ENCODE peak calls at places on chromosomes 13 and 19, in ten cellular contexts. One of them, this sample, is unnamed. For H3K36me3 and H3K4me1, the result is how much of the 10 kb centered on the place peaks cover.

GRCh38 chr13:99119686-99120085 is 81.0 kb upstream of the UBAC2 start:
- DNase-seq in thoracic aorta: no peak
- DNase-seq in adrenal gland: no peak
- DNase-seq in PC-3: no peak
- DNase-seq in CD4-positive, CD25-positive, alpha-beta regulatory T cell: no peak
- DNase-seq in IMR-90: no peak
- DNase-seq in mammary epithelial cell: peak
- DNase-seq in neuronal stem cell: no peak
- DNase-seq in upper lobe of left lung: no peak
- DNase-seq in right atrium auricular region: no peak
- DNase-seq in this sample: no peak

GRCh38 chr19:47230122-47230920 is 678 bp downstream of the BBC3 start:
- DNase-seq in thoracic aorta: no peak
- DNase-seq in adrenal gland: peak
- DNase-seq in PC-3: no peak
- DNase-seq in CD4-positive, CD25-positive, alpha-beta regulatory T cell: peak
- DNase-seq in IMR-90: peak
- DNase-seq in mammary epithelial cell: peak
- DNase-seq in neuronal stem cell: no peak
- DNase-seq in upper lobe of left lung: peak
- DNase-seq in right atrium auricular region: no peak
- DNase-seq in this sample: peak

GRCh38 chr19:54149021-54149812 is 10.3 kb downstream of the LENG1 start:
- DNase-seq in thoracic aorta: no peak
- DNase-seq in adrenal gland: no peak
- DNase-seq in PC-3: no peak
- DNase-seq in CD4-positive, CD25-positive, alpha-beta regulatory T cell: no peak
- DNase-seq in IMR-90: no peak
- DNase-seq in mammary epithelial cell: no peak
- DNase-seq in neuronal stem cell: no peak
- DNase-seq in upper lobe of left lung: no peak
- DNase-seq in right atrium auricular region: no peak
- DNase-seq in this sample: no peak

GRCh38 chr19:49017666-49018351 is 918 bp upstream of the LHB start:
- DNase-seq in thoracic aorta: no peak
- DNase-seq in adrenal gland: peak
- DNase-seq in PC-3: peak
- DNase-seq in CD4-positive, CD25-positive, alpha-beta regulatory T cell: peak
- DNase-seq in IMR-90: peak
- DNase-seq in mammary epithelial cell: no peak
- DNase-seq in neuronal stem cell: no peak
- DNase-seq in upper lobe of left lung: peak
- DNase-seq in right atrium auricular region: no peak
- DNase-seq in this sample: peak

GRCh38 chr19:53810187-53810546 is 13.9 kb downstream of the NLRP12 start:
- DNase-seq in thoracic aorta: no peak
- DNase-seq in adrenal gland: no peak
- DNase-seq in PC-3: no peak
- DNase-seq in CD4-positive, CD25-positive, alpha-beta regulatory T cell: no peak
- DNase-seq in IMR-90: no peak
- DNase-seq in mammary epithelial cell: no peak
- DNase-seq in neuronal stem cell: no peak
- DNase-seq in upper lobe of left lung: no peak
- DNase-seq in right atrium auricular region: no peak
- DNase-seq in this sample: no peak

GRCh38 chr13:30191491-30192100 is 115.8 kb downstream of the KATNAL1 start:
- DNase-seq in thoracic aorta: no peak
- DNase-seq in adrenal gland: no peak
- DNase-seq in PC-3: peak
- DNase-seq in CD4-positive, CD25-positive, alpha-beta regulatory T cell: no peak
- DNase-seq in IMR-90: peak
- DNase-seq in mammary epithelial cell: peak
- DNase-seq in neuronal stem cell: no peak
- DNase-seq in upper lobe of left lung: no peak
- DNase-seq in right atrium auricular region: no peak
- DNase-seq in this sample: no peak

GRCh38 chr13:27565818-27566217 is 54.5 kb downstream of the LNX2 start:
- DNase-seq in thoracic aorta: no peak
- DNase-seq in adrenal gland: no peak
- DNase-seq in PC-3: no peak
- DNase-seq in CD4-positive, CD25-positive, alpha-beta regulatory T cell: no peak
- DNase-seq in IMR-90: no peak
- DNase-seq in mammary epithelial cell: no peak
- DNase-seq in neuronal stem cell: no peak
- DNase-seq in upper lobe of left lung: no peak
- DNase-seq in right atrium auricular region: no peak
- DNase-seq in this sample: no peak

GRCh38 chr13:39462456-39462855 is 140.5 kb downstream of the LHFPL6 start:
- DNase-seq in thoracic aorta: no peak
- DNase-seq in adrenal gland: no peak
- DNase-seq in PC-3: no peak
- DNase-seq in CD4-positive, CD25-positive, alpha-beta regulatory T cell: no peak
- DNase-seq in IMR-90: no peak
- DNase-seq in mammary epithelial cell: peak
- DNase-seq in neuronal stem cell: no peak
- DNase-seq in upper lobe of left lung: no peak
- DNase-seq in right atrium auricular region: no peak
- DNase-seq in this sample: no peak

GRCh38 chr19:16085115-16085514 is 8.8 kb downstream of the TPM4 start:
- DNase-seq in thoracic aorta: no peak
- DNase-seq in adrenal gland: no peak
- DNase-seq in PC-3: peak
- DNase-seq in CD4-positive, CD25-positive, alpha-beta regulatory T cell: no peak
- DNase-seq in IMR-90: peak
- DNase-seq in mammary epithelial cell: peak
- DNase-seq in neuronal stem cell: no peak
- DNase-seq in upper lobe of left lung: peak
- DNase-seq in right atrium auricular region: no peak
- DNase-seq in this sample: no peak

GRCh38 chr19:16087940-16088339 is 11.6 kb downstream of the TPM4 start:
- DNase-seq in thoracic aorta: no peak
- DNase-seq in adrenal gland: no peak
- DNase-seq in PC-3: no peak
- DNase-seq in CD4-positive, CD25-positive, alpha-beta regulatory T cell: no peak
- DNase-seq in IMR-90: no peak
- DNase-seq in mammary epithelial cell: no peak
- DNase-seq in neuronal stem cell: no peak
- DNase-seq in upper lobe of left lung: no peak
- DNase-seq in right atrium auricular region: no peak
- DNase-seq in this sample: no peak

GRCh38 chr19:16091546-16092475 is 15.5 kb downstream of the TPM4 start:
- DNase-seq in thoracic aorta: no peak
- DNase-seq in adrenal gland: no peak
- DNase-seq in PC-3: no peak
- DNase-seq in CD4-positive, CD25-positive, alpha-beta regulatory T cell: no peak
- DNase-seq in IMR-90: no peak
- DNase-seq in mammary epithelial cell: no peak
- DNase-seq in neuronal stem cell: no peak
- DNase-seq in upper lobe of left lung: no peak
- DNase-seq in right atrium auricular region: no peak
- DNase-seq in this sample: no peak

GRCh38 chr19:16088985-16089846 is 12.9 kb downstream of the TPM4 start:
- DNase-seq in thoracic aorta: no peak
- DNase-seq in adrenal gland: no peak
- DNase-seq in PC-3: no peak
- DNase-seq in CD4-positive, CD25-positive, alpha-beta regulatory T cell: no peak
- DNase-seq in IMR-90: no peak
- DNase-seq in mammary epithelial cell: no peak
- DNase-seq in neuronal stem cell: no peak
- DNase-seq in upper lobe of left lung: no peak
- DNase-seq in right atrium auricular region: no peak
- DNase-seq in this sample: no peak

DNA sequence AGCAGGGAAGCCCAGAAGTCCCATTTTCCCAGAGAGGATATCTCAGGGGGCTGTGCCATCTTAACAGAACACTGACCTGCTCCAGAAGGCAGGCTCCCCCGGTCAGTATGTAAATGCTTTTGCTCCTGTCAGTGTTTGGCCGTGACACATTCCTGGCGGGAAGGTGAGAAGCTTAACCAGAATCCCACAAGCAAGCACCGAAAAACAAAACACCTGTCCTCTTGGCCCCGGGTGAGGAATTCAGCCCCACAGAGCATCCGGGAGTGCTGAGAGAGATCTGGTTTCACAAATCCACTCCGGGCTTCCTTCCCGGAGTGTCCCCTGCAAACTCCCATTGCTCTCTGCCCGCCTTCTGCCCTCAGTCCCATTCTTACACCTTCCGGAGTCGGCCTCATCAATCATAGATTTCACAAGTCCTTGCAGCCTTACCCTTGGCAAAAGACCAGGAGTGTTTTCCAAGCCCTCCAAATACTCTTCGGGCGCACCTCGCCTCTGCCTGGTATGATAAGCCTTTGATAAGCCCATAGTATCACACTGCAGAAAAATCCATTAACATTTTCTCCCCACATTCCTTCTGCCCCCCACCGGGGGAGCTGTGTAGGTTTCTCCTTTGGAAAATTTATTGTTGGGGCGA is 12.2 kb downstream of the TPM4 start:
- DNase-seq in thoracic aorta: no peak
- DNase-seq in adrenal gland: peak
- DNase-seq in PC-3: no peak
- DNase-seq in CD4-positive, CD25-positive, alpha-beta regulatory T cell: no peak
- DNase-seq in IMR-90: no peak
- DNase-seq in mammary epithelial cell: no peak
- DNase-seq in neuronal stem cell: no peak
- DNase-seq in upper lobe of left lung: peak
- DNase-seq in right atrium auricular region: no peak
- DNase-seq in this sample: no peak
- H3K36me3 ChIP-seq in thoracic aorta: half or more
- H3K36me3 ChIP-seq in adrenal gland: half or more
- H3K36me3 ChIP-seq in PC-3: half or more
- H3K36me3 ChIP-seq in CD4-positive, CD25-positive, alpha-beta regulatory T cell: half or more
- H3K36me3 ChIP-seq in IMR-90: half or more
- H3K36me3 ChIP-seq in mammary epithelial cell: half or more
- H3K36me3 ChIP-seq in neuronal stem cell: half or more
- H3K36me3 ChIP-seq in upper lobe of left lung: under half
- H3K36me3 ChIP-seq in right atrium auricular region: half or more
- H3K36me3 ChIP-seq in this sample: half or more

DNA sequence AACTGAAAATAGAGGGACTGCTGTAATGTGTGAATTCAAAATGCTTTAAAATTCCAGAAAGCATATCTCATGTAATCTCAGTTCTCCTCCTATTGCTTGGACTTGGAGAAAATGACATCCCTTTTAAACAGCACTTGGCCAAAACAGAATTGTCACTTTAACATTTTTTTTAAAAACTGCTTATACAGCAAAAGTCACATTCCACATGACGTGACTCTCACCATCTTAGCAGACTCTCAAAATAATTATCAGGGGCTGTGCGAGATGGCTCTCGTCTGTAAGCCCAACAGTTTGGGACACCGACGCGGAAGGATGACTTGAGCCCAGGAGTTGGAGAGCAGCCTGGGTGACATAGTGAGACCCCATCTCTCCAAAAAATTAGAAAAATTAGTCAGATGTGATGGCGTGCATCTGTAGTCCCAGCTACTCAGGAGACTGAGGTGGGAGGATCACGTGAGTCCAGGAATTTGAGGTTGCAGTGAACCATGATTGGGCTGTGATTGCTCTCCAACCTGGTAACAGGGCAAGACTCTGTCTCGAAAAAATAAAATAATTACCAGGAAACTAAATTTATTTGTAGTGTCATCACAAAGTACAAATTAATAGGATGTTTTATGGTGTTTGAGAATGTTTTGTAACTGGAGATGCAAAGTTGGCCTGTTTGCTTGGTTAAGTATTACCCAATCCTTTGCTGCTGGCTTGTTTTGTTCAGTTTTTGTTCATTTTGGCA is 8.8 kb downstream of the SAFB start:
- DNase-seq in thoracic aorta: no peak
- DNase-seq in adrenal gland: no peak
- DNase-seq in PC-3: no peak
- DNase-seq in CD4-positive, CD25-positive, alpha-beta regulatory T cell: no peak
- DNase-seq in IMR-90: no peak
- DNase-seq in mammary epithelial cell: no peak
- DNase-seq in neuronal stem cell: no peak
- DNase-seq in upper lobe of left lung: no peak
- DNase-seq in right atrium auricular region: no peak
- DNase-seq in this sample: no peak
- H3K4me1 ChIP-seq in thoracic aorta: half or more
- H3K4me1 ChIP-seq in adrenal gland: half or more
- H3K4me1 ChIP-seq in PC-3: under half
- H3K4me1 ChIP-seq in CD4-positive, CD25-positive, alpha-beta regulatory T cell: half or more
- H3K4me1 ChIP-seq in IMR-90: under half
- H3K4me1 ChIP-seq in mammary epithelial cell: under half
- H3K4me1 ChIP-seq in neuronal stem cell: under half
- H3K4me1 ChIP-seq in upper lobe of left lung: half or more
- H3K4me1 ChIP-seq in right atrium auricular region: under half
- H3K4me1 ChIP-seq in this sample: half or more

GRCh38 chr13:114261328-114261965 is 20.0 kb upstream of the UPF3A start:
- DNase-seq in thoracic aorta: no peak
- DNase-seq in adrenal gland: no peak
- DNase-seq in PC-3: no peak
- DNase-seq in CD4-positive, CD25-positive, alpha-beta regulatory T cell: no peak
- DNase-seq in IMR-90: no peak
- DNase-seq in mammary epithelial cell: no peak
- DNase-seq in neuronal stem cell: no peak
- DNase-seq in upper lobe of left lung: no peak
- DNase-seq in right atrium auricular region: no peak
- DNase-seq in this sample: no peak

GRCh38 chr13:114259974-114260373 is 21.4 kb upstream of the UPF3A start:
- DNase-seq in thoracic aorta: no peak
- DNase-seq in adrenal gland: no peak
- DNase-seq in PC-3: no peak
- DNase-seq in CD4-positive, CD25-positive, alpha-beta regulatory T cell: no peak
- DNase-seq in IMR-90: no peak
- DNase-seq in mammary epithelial cell: no peak
- DNase-seq in neuronal stem cell: no peak
- DNase-seq in upper lobe of left lung: no peak
- DNase-seq in right atrium auricular region: no peak
- DNase-seq in this sample: no peak

GRCh38 chr13:114258589-114258988 is 22.8 kb upstream of the UPF3A start:
- DNase-seq in thoracic aorta: no peak
- DNase-seq in adrenal gland: no peak
- DNase-seq in PC-3: no peak
- DNase-seq in CD4-positive, CD25-positive, alpha-beta regulatory T cell: no peak
- DNase-seq in IMR-90: no peak
- DNase-seq in mammary epithelial cell: no peak
- DNase-seq in neuronal stem cell: no peak
- DNase-seq in upper lobe of left lung: no peak
- DNase-seq in right atrium auricular region: no peak
- DNase-seq in this sample: no peak

GRCh38 chr13:114260818-114261217 is 20.6 kb upstream of the UPF3A start:
- DNase-seq in thoracic aorta: no peak
- DNase-seq in adrenal gland: no peak
- DNase-seq in PC-3: no peak
- DNase-seq in CD4-positive, CD25-positive, alpha-beta regulatory T cell: no peak
- DNase-seq in IMR-90: no peak
- DNase-seq in mammary epithelial cell: no peak
- DNase-seq in neuronal stem cell: no peak
- DNase-seq in upper lobe of left lung: no peak
- DNase-seq in right atrium auricular region: no peak
- DNase-seq in this sample: no peak

GRCh38 chr13:114259374-114259773 is 22.0 kb upstream of the UPF3A start:
- DNase-seq in thoracic aorta: no peak
- DNase-seq in adrenal gland: no peak
- DNase-seq in PC-3: no peak
- DNase-seq in CD4-positive, CD25-positive, alpha-beta regulatory T cell: no peak
- DNase-seq in IMR-90: no peak
- DNase-seq in mammary epithelial cell: no peak
- DNase-seq in neuronal stem cell: no peak
- DNase-seq in upper lobe of left lung: no peak
- DNase-seq in right atrium auricular region: no peak
- DNase-seq in this sample: no peak
- H3K36me3 ChIP-seq in thoracic aorta: half or more
- H3K36me3 ChIP-seq in adrenal gland: half or more
- H3K36me3 ChIP-seq in PC-3: under half
- H3K36me3 ChIP-seq in CD4-positive, CD25-positive, alpha-beta regulatory T cell: half or more
- H3K36me3 ChIP-seq in IMR-90: under half
- H3K36me3 ChIP-seq in mammary epithelial cell: under half
- H3K36me3 ChIP-seq in neuronal stem cell: under half
- H3K36me3 ChIP-seq in upper lobe of left lung: under half
- H3K36me3 ChIP-seq in right atrium auricular region: half or more
- H3K36me3 ChIP-seq in this sample: half or more

DNA sequence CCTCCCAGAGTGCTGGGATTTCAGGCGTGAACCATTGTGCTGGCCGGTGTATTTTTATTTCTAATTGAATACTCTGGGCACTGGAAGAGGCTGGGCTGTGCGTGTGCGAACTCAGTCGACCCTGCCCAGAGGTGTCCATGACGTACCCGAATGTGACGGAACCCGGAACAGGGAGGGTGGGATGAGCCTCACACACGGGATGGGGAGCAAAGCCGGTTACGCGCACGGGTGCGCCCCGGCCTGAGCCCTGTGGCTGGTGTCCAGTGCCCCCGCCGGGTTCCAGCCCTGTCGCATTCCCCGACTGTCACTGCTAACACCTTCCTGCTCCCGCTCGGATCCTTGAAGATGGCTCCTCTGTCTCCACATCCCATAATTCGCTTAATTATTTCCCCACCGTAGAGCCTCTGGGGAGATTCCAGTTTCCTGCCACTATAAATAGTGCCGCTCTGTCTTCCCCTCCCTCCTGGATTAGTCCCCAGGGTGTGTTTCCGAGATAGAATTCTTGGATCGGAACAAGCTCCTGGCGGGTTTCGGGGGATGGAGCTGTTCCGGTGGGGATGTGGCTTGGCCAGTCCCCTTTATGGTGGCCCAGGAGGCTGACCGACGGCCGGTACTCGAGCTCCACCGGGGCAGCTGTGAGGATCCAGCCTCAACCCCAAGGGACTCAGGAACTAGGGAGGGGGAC is 22.0 kb downstream of the SBNO2 start:
- DNase-seq in thoracic aorta: no peak
- DNase-seq in adrenal gland: peak
- DNase-seq in PC-3: no peak
- DNase-seq in CD4-positive, CD25-positive, alpha-beta regulatory T cell: no peak
- DNase-seq in IMR-90: no peak
- DNase-seq in mammary epithelial cell: no peak
- DNase-seq in neuronal stem cell: no peak
- DNase-seq in upper lobe of left lung: no peak
- DNase-seq in right atrium auricular region: no peak
- DNase-seq in this sample: no peak
- H3K4me1 ChIP-seq in thoracic aorta: half or more
- H3K4me1 ChIP-seq in adrenal gland: half or more
- H3K4me1 ChIP-seq in PC-3: under half
- H3K4me1 ChIP-seq in CD4-positive, CD25-positive, alpha-beta regulatory T cell: under half
- H3K4me1 ChIP-seq in IMR-90: under half
- H3K4me1 ChIP-seq in mammary epithelial cell: under half
- H3K4me1 ChIP-seq in neuronal stem cell: under half
- H3K4me1 ChIP-seq in upper lobe of left lung: half or more
- H3K4me1 ChIP-seq in right atrium auricular region: under half
- H3K4me1 ChIP-seq in this sample: under half

This sample was measured in CD8-positive, alpha-beta T cell.